ENCODE peak calls at places on chromosome 4, in seven cellular contexts. I is CD4-positive, alpha-beta memory T cell; E is H7; J is adipocyte; N is ovary; W is thoracic aorta; X is lung. Q is an unnamed sample.

GRCh38 chr4:15294832-15295231 is 133.0 kb upstream of the C1QTNF7 start:
- DNase-seq in I (no peak), E (no peak), J (no peak), N (no peak), W (no peak), X (no peak), Q (no peak)

GRCh38 chr4:22434895-22435294 is 81.0 kb downstream of the ADGRA3 start:
- DNase-seq in I (no peak), E (peak; percentile 20), J (peak; percentile 63), N (no peak), W (no peak), X (no peak), Q (peak; percentile 60)

GRCh38 chr4:76187152-76187551 is 26.5 kb downstream of the SCARB2 start:
- DNase-seq in I (no peak), E (no peak), J (no peak), N (no peak), W (no peak), X (no peak), Q (no peak)

GRCh38 chr4:94253036-94253435 is 45.4 kb downstream of the SMARCAD1 start:
- DNase-seq in I (no peak), E (no peak), J (no peak), N (no peak), W (no peak), X (no peak), Q (peak; percentile 14)

GRCh38 chr4:54077812-54078211 is 13.4 kb upstream of the CHIC2 start:
- DNase-seq in I (no peak), E (no peak), J (peak; percentile 51), N (no peak), W (no peak), X (no peak), Q (no peak)

GRCh38 chr4:149522031-149522430 is 293.6 kb downstream of the IQCM start:
- DNase-seq in I (no peak), E (no peak), J (no peak), N (no peak), W (no peak), X (no peak), Q (no peak)

GRCh38 chr4:41814565-41814964 is 66.0 kb upstream of the PHOX2B start:
- DNase-seq in I (no peak), E (peak; percentile 19), J (no peak), N (no peak), W (no peak), X (no peak), Q (peak; percentile 1)

GRCh38 chr4:131344761-131345160 is 1804.3 kb upstream of the PCDH10 start:
- DNase-seq in I (no peak), E (no peak), J (no peak), N (no peak), W (no peak), X (no peak), Q (no peak)

GRCh38 chr4:89216866-89217265 is 90.7 kb downstream of the GPRIN3 start:
- DNase-seq in I (no peak), E (no peak), J (no peak), N (no peak), W (no peak), X (no peak), Q (no peak)

GRCh38 chr4:95107004-95107403 is 349.2 kb downstream of the BMPR1B start:
- DNase-seq in I (no peak), E (no peak), J (no peak), N (no peak), W (no peak), X (no peak), Q (no peak)

GRCh38 chr4:155666701-155667537 is at the start of gene GUCY1A1:
- DNase-seq in I (no peak), E (peak; percentile 63), J (peak; percentile 45), N (peak; percentile 22), W (no peak), X (peak; percentile 64), Q (peak; percentile 15)

GRCh38 chr4:16693040-16693506 is 205.4 kb downstream of the LDB2 start:
- DNase-seq in I (no peak), E (no peak), J (no peak), N (peak; percentile 70), W (no peak), X (no peak), Q (no peak)

GRCh38 chr4:24203896-24204295 is 314.0 kb upstream of the PPARGC1A start:
- DNase-seq in I (no peak), E (no peak), J (no peak), N (no peak), W (no peak), X (no peak), Q (no peak)

GRCh38 chr4:93168053-93168452 is 660.5 kb upstream of the ATOH1 start:
- DNase-seq in I (no peak), E (no peak), J (no peak), N (no peak), W (no peak), X (no peak), Q (no peak)

GRCh38 chr4:149914521-149915115 is 99.0 kb upstream of the IQCM start:
- DNase-seq in I (no peak), E (peak; percentile 48), J (peak; percentile 89), N (no peak), W (no peak), X (no peak), Q (peak; percentile 63)

GRCh38 chr4:71210831-71211230 is 128.0 kb upstream of the SLC4A4 start:
- DNase-seq in I (no peak), E (no peak), J (peak; percentile 76), N (no peak), W (no peak), X (no peak), Q (peak; percentile 41)

GRCh38 chr4:84932462-84932861 is 34.0 kb downstream of the WDFY3 start:
- DNase-seq in I (no peak), E (no peak), J (no peak), N (no peak), W (no peak), X (no peak), Q (no peak)

GRCh38 chr4:21856754-21857153 is 91.8 kb downstream of the KCNIP4 start:
- DNase-seq in I (no peak), E (no peak), J (no peak), N (no peak), W (no peak), X (no peak), Q (no peak)

GRCh38 chr4:157045507-157046127 is 30.3 kb upstream of the GLRB start:
- DNase-seq in I (no peak), E (peak; percentile 52), J (peak; percentile 84), N (peak; percentile 30), W (peak; percentile 7), X (no peak), Q (peak; percentile 79)

GRCh38 chr4:32148120-32148666 is 1428.0 kb downstream of the PCDH7 start:
- DNase-seq in I (no peak), E (no peak), J (peak; percentile 22), N (no peak), W (no peak), X (no peak), Q (peak; percentile 88)
- H3K4me3 ChIP-seq in I (no peak overlapping the region), E (no peak overlapping the region), J (peak overlapping the region; percentile 56), N (no peak overlapping the region), W (no peak overlapping the region), X (no peak overlapping the region), Q (no peak overlapping the region)

GRCh38 chr4:2600878-2601277 is 64.4 kb downstream of the FAM193A start:
- DNase-seq in I (no peak), E (no peak), J (no peak), N (no peak), W (no peak), X (no peak), Q (no peak)

GRCh38 chr4:2604614-2605013 is 68.2 kb downstream of the FAM193A start:
- DNase-seq in I (no peak), E (no peak), J (no peak), N (no peak), W (no peak), X (no peak), Q (no peak)

GRCh38 chr4:2595436-2595835 is 59.0 kb downstream of the FAM193A start:
- DNase-seq in I (no peak), E (no peak), J (no peak), N (no peak), W (no peak), X (no peak), Q (no peak)

GRCh38 chr4:2596153-2596552 is 59.7 kb downstream of the FAM193A start:
- DNase-seq in I (no peak), E (peak; percentile 26), J (no peak), N (no peak), W (no peak), X (no peak), Q (no peak)

GRCh38 chr4:2598661-2599654 is 62.5 kb downstream of the FAM193A start:
- DNase-seq in I (no peak), E (peak; percentile 62), J (no peak), N (no peak), W (no peak), X (no peak), Q (peak; percentile 22)
- H3K4me3 ChIP-seq in I (no peak overlapping the region), E (no peak overlapping the region), J (no peak overlapping the region), N (no peak overlapping the region), W (no peak overlapping the region), X (no peak overlapping the region), Q (no peak overlapping the region)

GRCh38 chr4:5888706-5889696 is 3.9 kb downstream of the CRMP1 start:
- DNase-seq in I (no peak), E (peak; percentile 49), J (no peak), N (no peak), W (no peak), X (no peak), Q (no peak)

GRCh38 chr4:5887011-5887360 is 5.9 kb downstream of the CRMP1 start:
- DNase-seq in I (no peak), E (no peak), J (no peak), N (no peak), W (no peak), X (no peak), Q (no peak)

GRCh38 chr4:5888222-5888701 is 4.6 kb downstream of the CRMP1 start:
- DNase-seq in I (no peak), E (peak; percentile 96), J (peak; percentile 4), N (no peak), W (no peak), X (no peak), Q (no peak)

GRCh38 chr4:5885733-5886132 is 7.2 kb downstream of the CRMP1 start:
- DNase-seq in I (no peak), E (no peak), J (no peak), N (no peak), W (no peak), X (no peak), Q (no peak)

GRCh38 chr4:5887361-5888221 is 5.3 kb downstream of the CRMP1 start:
- DNase-seq in I (no peak), E (peak; percentile 81), J (no peak), N (no peak), W (no peak), X (no peak), Q (no peak)
- H3K4me3 ChIP-seq in I (no peak overlapping the region), E (peak overlapping the region; percentile 81), J (no peak overlapping the region), N (peak overlapping the region; percentile 50), W (peak overlapping the region; percentile 68), X (peak overlapping the region; percentile 40), Q (peak overlapping the region; percentile 40)

DNA sequence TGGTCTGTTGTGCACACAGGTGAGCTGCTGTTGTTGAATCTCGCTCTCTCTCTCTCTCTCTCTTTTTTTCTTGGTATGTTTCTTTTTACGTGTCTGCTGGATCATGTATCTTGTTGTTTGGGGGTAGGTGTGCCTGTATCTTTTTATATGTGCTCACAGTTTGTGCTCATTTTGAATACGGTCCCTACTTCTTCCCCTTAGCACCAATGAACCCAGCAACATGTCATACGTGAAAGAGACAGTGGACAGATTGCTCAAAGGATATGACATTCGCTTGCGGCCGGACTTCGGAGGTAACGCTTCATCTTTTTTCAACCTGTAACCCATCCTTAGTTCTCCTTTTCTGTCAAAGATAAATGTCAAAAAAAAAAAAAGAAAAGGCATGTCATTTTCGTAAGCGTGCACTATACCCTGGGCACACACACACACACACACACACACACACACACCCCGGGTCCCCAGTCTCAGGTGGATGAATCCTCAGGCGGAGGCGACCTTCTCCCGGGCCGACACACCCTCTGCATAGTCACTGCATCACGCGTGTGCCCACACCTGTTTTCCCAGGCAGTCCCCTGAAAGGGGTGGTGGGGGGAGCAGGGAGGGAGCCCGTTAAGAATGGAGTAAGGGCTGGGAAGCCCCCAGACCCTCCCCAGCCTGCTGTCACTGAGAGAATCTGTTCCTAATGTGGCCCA is 492 bp downstream of the GABRB1 start:
- DNase-seq in I (no peak), E (no peak), J (peak; percentile 17), N (no peak), W (no peak), X (no peak), Q (no peak)
- H3K4me3 ChIP-seq in I (peak overlapping the region; percentile 29), E (peak overlapping the region; percentile 57), J (peak overlapping the region; percentile 78), N (peak overlapping the region; percentile 40), W (peak overlapping the region; percentile 65), X (no peak overlapping the region), Q (peak overlapping the region; percentile 62)